ENCODE peak calls at places on chromosomes 16 and 17, in seven cellular contexts. K is cardiac fibroblast, F is heart right ventricle, Z is adrenal gland, B is HFF-Myc, S is A549, E is neural progenitor cell. I is an unnamed sample.

GRCh38 chr17:78659546-78659945 is 82.3 kb upstream of the DNAH17 start:
- DNase-seq in K (no peak), F (no peak), Z (no peak), B (no peak), S (no peak), E (no peak), I (no peak)

GRCh38 chr16:727291-727977 is 528 bp downstream of the HAGHL start:
- DNase-seq in K (no peak), F (no peak), Z (peak; percentile 19), B (no peak), S (no peak), E (peak; percentile 50), I (no peak)

GRCh38 chr16:14263769-14264168 is 192.7 kb downstream of the MRTFB start:
- DNase-seq in K (no peak), F (no peak), Z (no peak), B (no peak), S (no peak), E (no peak), I (no peak)

GRCh38 chr16:8887438-8887765 is 5.3 kb downstream of the LITAFD start:
- DNase-seq in K (no peak), F (no peak), Z (no peak), B (no peak), S (no peak), E (no peak), I (no peak)

GRCh38 chr17:38559025-38559879 is 46.5 kb downstream of the SRCIN1 start:
- DNase-seq in K (peak; percentile 49), F (peak; percentile 71), Z (peak; percentile 79), B (no peak), S (peak; percentile 96), E (peak; percentile 96), I (no peak)

GRCh38 chr17:76208120-76208519 is 32.2 kb downstream of the RNF157 start:
- DNase-seq in K (no peak), F (no peak), Z (no peak), B (no peak), S (no peak), E (no peak), I (no peak)

GRCh38 chr17:62950067-62950466 is 16.0 kb upstream of the TANC2 start:
- DNase-seq in K (peak; percentile 87), F (peak; percentile 87), Z (peak; percentile 24), B (no peak), S (peak; percentile 60), E (no peak), I (peak; percentile 75)

GRCh38 chr16:65306313-65306712 is 184.4 kb upstream of the CDH11 start:
- DNase-seq in K (no peak), F (no peak), Z (no peak), B (no peak), S (no peak), E (no peak), I (no peak)

GRCh38 chr17:19381741-19382444 is 3.6 kb downstream of the MAPK7 start:
- DNase-seq in K (no peak), F (no peak), Z (peak; percentile 16), B (no peak), S (no peak), E (no peak), I (no peak)

GRCh38 chr16:15526731-15527130 is 92.3 kb downstream of the BMERB1 start:
- DNase-seq in K (no peak), F (no peak), Z (no peak), B (no peak), S (no peak), E (no peak), I (no peak)

DNA sequence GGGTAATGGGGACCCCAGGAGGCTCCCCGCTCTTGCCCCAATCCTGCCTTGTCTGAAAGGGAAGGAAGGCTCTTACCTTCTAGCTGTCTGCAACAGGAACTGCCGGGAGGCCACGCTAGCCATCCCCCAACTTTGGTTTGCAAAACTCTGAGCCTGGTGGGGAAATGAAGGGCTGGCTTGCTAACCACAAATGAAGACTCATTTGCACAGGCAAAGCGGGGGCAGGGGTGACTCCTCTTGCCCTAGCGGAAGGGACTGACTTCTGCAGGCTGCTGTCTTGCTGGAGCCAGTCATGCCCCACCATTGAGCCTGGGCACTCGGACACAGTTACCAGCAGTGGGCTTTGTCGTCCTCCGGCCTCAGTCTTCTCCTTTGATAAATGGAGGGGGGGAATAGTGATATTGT is 52.6 kb downstream of the PLCG2 start:
- DNase-seq in K (no peak), F (peak; percentile 43), Z (peak; percentile 57), B (no peak), S (no peak), E (no peak), I (no peak)
- H3K4me3 ChIP-seq in K (no peak overlapping the region), F (no peak overlapping the region), Z (no peak overlapping the region), B (no peak overlapping the region), S (no peak overlapping the region), E (no peak overlapping the region), I (no peak overlapping the region)

GRCh38 chr16:54929090-54930033 is 1.3 kb upstream of the IRX5 start:
- DNase-seq in K (peak; percentile 99), F (peak; percentile 100), Z (peak; percentile 99), B (peak; percentile 97), S (peak; percentile 98), E (peak; percentile 100), I (peak; percentile 96)
- TF ChIP-seq CTCF in K (peak; percentile 21), F (peak; percentile 10), Z (no peak), B (no peak), S (peak; percentile 24), E (peak; percentile 42), I (peak; percentile 50)

GRCh38 chr16:57474671-57475661 is 11.3 kb downstream of the DOK4 start:
- DNase-seq in K (no peak), F (no peak), Z (no peak), B (no peak), S (no peak), E (no peak), I (no peak)

GRCh38 chr16:57477531-57478202 is 8.6 kb downstream of the DOK4 start:
- DNase-seq in K (no peak), F (no peak), Z (no peak), B (no peak), S (no peak), E (peak; percentile 56), I (no peak)

GRCh38 chr16:57475711-57476339 is 10.5 kb downstream of the DOK4 start:
- DNase-seq in K (peak; percentile 35), F (no peak), Z (no peak), B (no peak), S (peak; percentile 82), E (peak; percentile 89), I (no peak)

GRCh38 chr16:57478396-57479024 is 7.8 kb downstream of the DOK4 start:
- DNase-seq in K (no peak), F (no peak), Z (no peak), B (no peak), S (no peak), E (no peak), I (no peak)

GRCh38 chr16:57476546-57477410 is 9.5 kb downstream of the DOK4 start:
- DNase-seq in K (no peak), F (no peak), Z (no peak), B (no peak), S (no peak), E (no peak), I (no peak)
- H3K4me3 ChIP-seq in K (no peak overlapping the region), F (no peak overlapping the region), Z (no peak overlapping the region), B (no peak overlapping the region), S (peak overlapping the region; percentile 21), E (no peak overlapping the region), I (no peak overlapping the region)

GRCh38 chr17:66975614-66976378 is 11.3 kb downstream of the CACNG4 start:
- DNase-seq in K (no peak), F (no peak), Z (no peak), B (no peak), S (peak; percentile 60), E (peak; percentile 69), I (no peak)
- TF ChIP-seq CTCF in K (no peak), F (no peak), Z (no peak), B (peak; percentile 23), S (peak; percentile 53), E (peak; percentile 62), I (peak; percentile 40)

DNA sequence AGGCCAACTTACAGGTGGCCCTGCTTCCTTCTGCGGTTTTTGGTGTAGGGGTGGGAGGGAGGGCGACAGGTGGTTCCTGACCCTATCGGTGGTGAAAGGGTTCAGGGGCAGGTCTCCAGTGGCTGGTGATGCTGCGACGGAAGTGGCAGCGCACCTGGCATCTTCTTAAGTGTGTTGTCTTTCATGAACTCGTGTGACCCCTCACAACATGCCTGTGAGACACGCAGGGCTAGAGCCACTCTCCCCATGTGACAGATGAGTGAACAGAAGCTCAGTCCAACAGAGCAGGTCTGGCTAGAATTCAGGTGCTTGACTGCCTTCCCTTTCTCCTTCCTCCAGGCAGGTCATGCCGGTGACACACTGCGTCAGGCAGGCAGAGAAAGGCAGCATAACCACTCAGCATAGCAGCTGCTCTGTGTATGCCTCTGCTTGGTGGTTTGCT is 8.0 kb downstream of the TNFAIP1 start:
- DNase-seq in K (no peak), F (no peak), Z (no peak), B (no peak), S (no peak), E (no peak), I (no peak)
- H3K4me3 ChIP-seq in K (no peak overlapping the region), F (no peak overlapping the region), Z (no peak overlapping the region), B (no peak overlapping the region), S (no peak overlapping the region), E (no peak overlapping the region), I (no peak overlapping the region)

GRCh38 chr17:50176559-50177471 is 11.0 kb downstream of the SGCA start:
- DNase-seq in K (peak; percentile 19), F (no peak), Z (no peak), B (no peak), S (peak; percentile 46), E (no peak), I (no peak)
- TF ChIP-seq CTCF in K (no peak), F (no peak), Z (no peak), B (no peak), S (no peak), E (peak; percentile 16), I (no peak)

DNA sequence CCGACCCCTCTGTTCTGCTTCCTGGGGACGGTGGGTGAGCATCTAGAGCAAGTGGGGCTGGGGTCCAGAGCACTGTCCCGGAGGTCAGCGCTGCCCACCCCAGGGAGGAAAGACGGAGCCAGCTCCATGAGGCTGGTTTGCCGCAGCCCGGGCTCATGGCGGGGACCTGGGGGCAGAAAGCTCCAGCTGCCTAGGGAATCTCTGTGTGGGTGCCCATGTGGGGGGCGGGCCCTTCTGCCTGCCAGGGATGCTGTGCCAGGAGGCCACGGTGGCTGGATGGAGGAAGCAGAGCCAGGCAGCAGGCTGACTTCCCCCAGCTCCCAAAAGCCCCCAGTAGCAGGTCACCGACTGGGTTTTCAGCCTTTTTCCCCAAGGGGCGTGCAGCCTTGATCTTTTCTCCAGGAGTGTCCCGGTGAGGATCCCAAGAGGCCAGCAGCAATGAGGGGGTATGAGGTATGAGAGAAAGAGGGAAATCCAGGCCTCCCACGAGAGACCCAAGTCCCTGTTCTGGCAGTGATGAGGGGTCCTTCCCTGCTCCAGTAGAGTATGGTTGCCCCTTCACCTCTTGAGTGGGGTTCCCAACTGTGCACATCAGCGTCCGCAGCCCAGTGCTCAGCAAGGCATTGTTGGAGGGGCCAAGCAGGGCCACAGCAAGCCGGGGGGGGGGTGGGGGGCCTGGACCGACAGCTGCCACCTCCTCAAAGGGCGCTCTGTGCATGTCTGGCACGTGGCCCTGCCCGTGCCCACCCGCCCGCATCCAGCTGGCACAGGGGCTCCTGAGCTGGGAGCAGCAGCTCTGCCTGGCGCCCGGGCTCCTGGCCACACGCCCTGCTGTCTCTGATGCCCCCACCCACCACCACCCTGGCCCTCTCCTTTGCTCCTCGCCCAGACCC is 15.6 kb upstream of the BCAR1 start:
- DNase-seq in K (no peak), F (no peak), Z (no peak), B (no peak), S (no peak), E (no peak), I (no peak)
- H3K4me3 ChIP-seq in K (no peak overlapping the region), F (no peak overlapping the region), Z (no peak overlapping the region), B (peak overlapping the region; percentile 92), S (peak overlapping the region; percentile 97), E (no peak overlapping the region), I (peak overlapping the region; percentile 93)

GRCh38 chr16:60686824-60687223 is 1349.4 kb downstream of the CDH8 start:
- DNase-seq in K (no peak), F (no peak), Z (no peak), B (no peak), S (no peak), E (no peak), I (no peak)
- TF ChIP-seq CTCF in K (no peak), F (no peak), Z (no peak), B (no peak), S (no peak), E (peak; percentile 37), I (no peak)